ENCODE peak calls at places on chromosomes 1 and 21, in ten cellular contexts. D is stimulated activated CD8-positive, alpha-beta memory T cell treated with anti-CD3 and anti-CD28 coated beads, Interleukin-15, amount 100 ng/mL, for 24 hours; K is NCI-H524 treated with DMSO at 0.1 percent for 48 hours; V is OCI-LY7; Q is anterior cingulate cortex; J is RWPE1; B is MCF 10A; F is iPS-NIHi11; H is cardiac muscle cell; Z is immature natural killer cell. O is an unnamed sample.

GRCh38 chr1:72827285-72827684 is 544.9 kb upstream of the NEGR1 start:
- DNase-seq in D (no peak), K (no peak), V (no peak), Q (no peak), J (peak), B (peak), F (no peak), H (peak), Z (no peak), O (no peak)

GRCh38 chr1:56821462-56821797 is 2.2 kb upstream of the FYB2 start:
- DNase-seq in D (no peak), K (no peak), V (no peak), Q (no peak), J (no peak), B (no peak), F (no peak), H (peak), Z (no peak), O (no peak)

GRCh38 chr21:21064353-21064752 is 66.1 kb downstream of the NCAM2 start:
- DNase-seq in D (no peak), K (no peak), V (no peak), Q (no peak), J (no peak), B (no peak), F (no peak), H (no peak), Z (no peak), O (no peak)

GRCh38 chr21:39071623-39072214 is 111.5 kb downstream of the PSMG1 start:
- DNase-seq in D (no peak), K (no peak), V (no peak), Q (no peak), J (no peak), B (no peak), F (no peak), H (peak), Z (no peak), O (no peak)

GRCh38 chr1:19074361-19074901 is 118.0 kb upstream of the IFFO2 start:
- DNase-seq in D (no peak), K (no peak), V (no peak), Q (no peak), J (no peak), B (peak), F (no peak), H (no peak), Z (peak), O (no peak)

GRCh38 chr1:230173176-230173575 is 106.1 kb downstream of the GALNT2 start:
- DNase-seq in D (no peak), K (no peak), V (no peak), Q (no peak), J (no peak), B (no peak), F (no peak), H (no peak), Z (no peak), O (no peak)

GRCh38 chr21:36188081-36188681 is 31.6 kb downstream of the DOP1B start:
- DNase-seq in D (no peak), K (no peak), V (no peak), Q (no peak), J (no peak), B (no peak), F (no peak), H (no peak), Z (no peak), O (no peak)

GRCh38 chr1:155083865-155084721 is 5.5 kb downstream of the EFNA3 start:
- DNase-seq in D (no peak), K (no peak), V (peak), Q (peak), J (no peak), B (peak), F (no peak), H (peak), Z (no peak), O (no peak)

GRCh38 chr1:28813931-28814465 is 2.0 kb downstream of the OPRD1 start:
- DNase-seq in D (no peak), K (no peak), V (no peak), Q (no peak), J (no peak), B (no peak), F (no peak), H (no peak), Z (no peak), O (no peak)

GRCh38 chr21:16821588-16821987 is 691.3 kb upstream of the CXADR start:
- DNase-seq in D (no peak), K (no peak), V (no peak), Q (no peak), J (no peak), B (no peak), F (no peak), H (no peak), Z (no peak), O (no peak)

GRCh38 chr1:155013632-155014031 is 11.0 kb downstream of the ZBTB7B start:
- DNase-seq in D (no peak), K (no peak), V (no peak), Q (no peak), J (no peak), B (no peak), F (no peak), H (no peak), Z (no peak), O (no peak)

GRCh38 chr1:152227310-152227928 is 3.4 kb upstream of the HRNR start:
- DNase-seq in D (no peak), K (no peak), V (no peak), Q (no peak), J (peak), B (peak), F (no peak), H (peak), Z (no peak), O (no peak)

GRCh38 chr21:37636152-37636860 is 269.7 kb downstream of the DYRK1A start:
- DNase-seq in D (no peak), K (no peak), V (no peak), Q (no peak), J (peak), B (peak), F (no peak), H (peak), Z (no peak), O (no peak)

GRCh38 chr1:214349781-214350180 is 68.8 kb downstream of the SMYD2 start:
- DNase-seq in D (no peak), K (no peak), V (no peak), Q (no peak), J (no peak), B (no peak), F (no peak), H (peak), Z (no peak), O (peak)

GRCh38 chr1:105894006-105894405 is 1162.5 kb upstream of the PRMT6 start:
- DNase-seq in D (no peak), K (no peak), V (no peak), Q (no peak), J (no peak), B (peak), F (no peak), H (no peak), Z (no peak), O (no peak)

GRCh38 chr1:77825356-77825709 is 45.9 kb downstream of the MIGA1 start:
- DNase-seq in D (no peak), K (peak), V (peak), Q (no peak), J (peak), B (peak), F (peak), H (peak), Z (no peak), O (peak)

GRCh38 chr1:108877858-108878257 is 1.1 kb downstream of the GPSM2 start:
- DNase-seq in D (no peak), K (no peak), V (peak), Q (no peak), J (no peak), B (peak), F (no peak), H (peak), Z (peak), O (no peak)

GRCh38 chr1:183291802-183292515 is 105.9 kb downstream of the LAMC2 start:
- DNase-seq in D (no peak), K (no peak), V (no peak), Q (no peak), J (no peak), B (no peak), F (peak), H (peak), Z (no peak), O (no peak)

GRCh38 chr1:96536576-96536975 is 185.0 kb upstream of the PTBP2 start:
- DNase-seq in D (no peak), K (no peak), V (no peak), Q (no peak), J (no peak), B (no peak), F (no peak), H (no peak), Z (no peak), O (no peak)